ENCODE peak calls at places on chromosomes 11 and 22, in ten cellular contexts. V is tibial nerve; Y is AG09309; X is upper lobe of left lung; O is activated T-cell treated with anti-CD3 and anti-CD28 coated beads, Interleukin-2, amount 50 U/mL, for 24 hours; J is astrocyte of the spinal cord; G is psoas muscle; Q is nephron progenitor cell; C is esophagus muscularis mucosa; F is AG04450. M is an unnamed sample.

GRCh38 chr22:26887916-26888315 is 230.5 kb downstream of the MIAT start:
- DNase-seq in V (no peak), C (peak; percentile 45), J (no peak), Q (no peak), Y (no peak), F (no peak), X (no peak), G (no peak), O (no peak), M (no peak)

GRCh38 chr11:80054582-80055165 is 613.8 kb upstream of the TENM4 start:
- DNase-seq in O (no peak), X (no peak), C (no peak), G (no peak), V (no peak), J (no peak), Q (no peak), Y (no peak), F (no peak), M (no peak)

GRCh38 chr11:77046060-77046501 is 11.9 kb downstream of the B3GNT6 start:
- DNase-seq in Q (peak; percentile 80), Y (no peak), V (no peak), G (no peak), F (no peak), O (peak; percentile 78), C (no peak), J (no peak), X (peak; percentile 50), M (peak; percentile 52)

GRCh38 chr11:86243377-86243776 is 1.2 kb upstream of the EED start:
- DNase-seq in V (no peak), X (no peak), G (no peak), O (no peak), C (no peak), Q (no peak), F (no peak), J (no peak), Y (no peak), M (no peak)

GRCh38 chr11:108853864-108854263 is 189.0 kb downstream of the DDX10 start:
- DNase-seq in F (no peak), X (no peak), Y (no peak), V (no peak), O (no peak), Q (no peak), J (peak; percentile 6), C (no peak), G (no peak), M (no peak)

GRCh38 chr22:46149493-46149997 is 781 bp upstream of the PPARA start:
- DNase-seq in J (peak; percentile 10), F (no peak), Q (peak; percentile 57), G (peak; percentile 84), Y (no peak), C (no peak), V (peak; percentile 54), O (no peak), X (peak; percentile 61), M (peak; percentile 23)

GRCh38 chr11:69348414-69349235 is 54.7 kb downstream of the MYEOV start:
- DNase-seq in X (peak; percentile 5), Q (no peak), J (no peak), V (no peak), Y (no peak), C (peak; percentile 74), F (no peak), O (no peak), G (no peak), M (no peak)

GRCh38 chr22:32662587-32662915 is 139.0 kb upstream of the TIMP3 start:
- DNase-seq in J (no peak), G (no peak), Q (no peak), O (no peak), C (no peak), F (no peak), Y (no peak), X (no peak), V (no peak), M (no peak)

GRCh38 chr11:83483808-83484207 is 197.6 kb upstream of the CCDC90B start:
- DNase-seq in J (no peak), O (no peak), C (no peak), F (no peak), V (no peak), X (no peak), Q (no peak), Y (no peak), G (no peak), M (no peak)

GRCh38 chr22:31244943-31245451 is 32.9 kb downstream of the LIMK2 start:
- DNase-seq in J (no peak), Q (no peak), O (no peak), X (no peak), V (no peak), G (no peak), Y (no peak), C (no peak), F (no peak), M (no peak)

M was measured in Daoy.